ENCODE peak calls at places on chromosomes 3 and 15, in ten cellular contexts. J is right cardiac atrium; V is cardiac septum; M is islet precursor cell; I is T-helper 17 cell; Y is NCI-H1092; Q is NCI-H2171 treated with DMSO at 0.1 percent for 48 hours; F is stimulated activated CD8-positive, alpha-beta memory T cell treated with anti-CD3 and anti-CD28 coated beads, Interleukin-7, amount 100 ng/mL, for 4 hours; K is CD8-positive, alpha-beta memory T cell; B is coronary artery. X is an unnamed sample.
A peak's percentile ranks its signal among the peaks of the same experiment; 100 is the strongest.

GRCh38 chr3:159340877-159341500 is 539.1 kb downstream of the MFSD1 start:
- DNase-seq in J (no peak), V (no peak), M (no peak), I (no peak), Y (no peak), Q (no peak), F (no peak), K (no peak), B (no peak), X (no peak)

GRCh38 chr15:60218256-60218655 is 179.5 kb downstream of the ANXA2 start:
- DNase-seq in J (no peak), V (no peak), M (no peak), I (no peak), Y (no peak), Q (no peak), F (no peak), K (no peak), B (no peak), X (no peak)

GRCh38 chr15:50017522-50017921 is 101.5 kb downstream of the ATP8B4 start:
- DNase-seq in J (no peak), V (no peak), M (no peak), I (no peak), Y (no peak), Q (no peak), F (no peak), K (no peak), B (no peak), X (no peak)

GRCh38 chr15:66007663-66008262 is 138.5 kb downstream of the RAB11A start:
- DNase-seq in J (no peak), V (no peak), M (no peak), I (no peak), Y (no peak), Q (no peak), F (no peak), K (no peak), B (no peak), X (no peak)

GRCh38 chr15:34436956-34437442 is 609 bp downstream of the GOLGA8A start:
- DNase-seq in J (peak; percentile 27), V (no peak), M (peak; percentile 72), I (peak; percentile 11), Y (no peak), Q (peak; percentile 13), F (no peak), K (no peak), B (no peak), X (no peak)

GRCh38 chr15:35000511-35000910 is 12.4 kb upstream of the ZNF770 start:
- DNase-seq in J (no peak), V (peak; percentile 85), M (peak; percentile 60), I (no peak), Y (no peak), Q (peak; percentile 51), F (no peak), K (no peak), B (no peak), X (no peak)

GRCh38 chr3:59759298-59760169 is 709.7 kb upstream of the CFAP20DC start:
- DNase-seq in J (no peak), V (no peak), M (no peak), I (no peak), Y (no peak), Q (no peak), F (no peak), K (no peak), B (no peak), X (no peak)

GRCh38 chr3:58544546-58544945 is 7.6 kb upstream of the ACOX2 start:
- DNase-seq in J (no peak), V (no peak), M (no peak), I (no peak), Y (no peak), Q (no peak), F (no peak), K (no peak), B (no peak), X (no peak)

GRCh38 chr3:81699921-81700320 is 61.5 kb downstream of the GBE1 start:
- DNase-seq in J (no peak), V (no peak), M (no peak), I (no peak), Y (no peak), Q (no peak), F (no peak), K (no peak), B (no peak), X (no peak)

GRCh38 chr3:38968891-38969290 is 82.9 kb downstream of the SCN11A start:
- DNase-seq in J (no peak), V (no peak), M (no peak), I (no peak), Y (no peak), Q (no peak), F (no peak), K (no peak), B (no peak), X (no peak)

GRCh38 chr3:109337393-109337792 is at the start of gene DPPA4:
- DNase-seq in J (no peak), V (no peak), M (peak; percentile 77), I (no peak), Y (no peak), Q (no peak), F (no peak), K (no peak), B (no peak), X (no peak)

GRCh38 chr3:19149388-19149787 is 1.1 kb downstream of the KCNH8 start:
- DNase-seq in J (no peak), V (no peak), M (peak; percentile 78), I (no peak), Y (no peak), Q (no peak), F (no peak), K (no peak), B (no peak), X (no peak)

GRCh38 chr3:47404955-47405790 is 24.4 kb downstream of the PTPN23 start:
- DNase-seq in J (peak; percentile 75), V (no peak), M (peak; percentile 47), I (no peak), Y (no peak), Q (no peak), F (no peak), K (no peak), B (no peak), X (no peak)

GRCh38 chr3:128011140-128011539 is 41.1 kb upstream of the SEC61A1 start:
- DNase-seq in J (no peak), V (no peak), M (peak; percentile 94), I (no peak), Y (peak; percentile 23), Q (peak; percentile 84), F (no peak), K (no peak), B (no peak), X (no peak)

GRCh38 chr3:58383476-58383875 is 50.2 kb downstream of the PDHB start:
- DNase-seq in J (no peak), V (no peak), M (no peak), I (no peak), Y (no peak), Q (no peak), F (no peak), K (no peak), B (no peak), X (no peak)

GRCh38 chr3:37892917-37893595 is 31.4 kb downstream of the CTDSPL start:
- DNase-seq in J (peak; percentile 76), V (peak; percentile 81), M (no peak), I (no peak), Y (no peak), Q (no peak), F (no peak), K (no peak), B (no peak), X (no peak)

GRCh38 chr3:142853270-142854163 is 35.4 kb downstream of the PCOLCE2 start:
- DNase-seq in J (peak; percentile 59), V (no peak), M (no peak), I (no peak), Y (no peak), Q (no peak), F (no peak), K (no peak), B (no peak), X (no peak)

GRCh38 chr3:31704651-31705179 is 172.0 kb downstream of the STT3B start:
- DNase-seq in J (no peak), V (no peak), M (no peak), I (no peak), Y (no peak), Q (peak; percentile 29), F (no peak), K (no peak), B (no peak), X (no peak)

GRCh38 chr3:111301238-111301798 is 229.7 kb downstream of the NECTIN3 start:
- DNase-seq in J (no peak), V (no peak), M (no peak), I (no peak), Y (no peak), Q (no peak), F (no peak), K (no peak), B (no peak), X (no peak)

GRCh38 chr15:31471731-31472430 is 145.2 kb downstream of the KLF13 start:
- DNase-seq in J (no peak), V (no peak), M (peak; percentile 52), I (no peak), Y (no peak), Q (peak; percentile 89), F (no peak), K (no peak), B (peak; percentile 46), X (no peak)

GRCh38 chr3:52248816-52249547 is 3.4 kb downstream of the PPM1M start:
- DNase-seq in J (peak; percentile 64), V (no peak), M (no peak), I (no peak), Y (no peak), Q (peak; percentile 24), F (no peak), K (no peak), B (peak; percentile 76), X (no peak)

GRCh38 chr15:79943820-79944219 is 27.2 kb downstream of the BCL2A1 start:
- DNase-seq in J (no peak), V (no peak), M (no peak), I (no peak), Y (no peak), Q (no peak), F (no peak), K (no peak), B (no peak), X (no peak)

GRCh38 chr15:99440551-99441426 is 125.0 kb upstream of the MEF2A start:
- DNase-seq in J (no peak), V (peak; percentile 66), M (peak; percentile 32), I (no peak), Y (no peak), Q (peak; percentile 26), F (no peak), K (no peak), B (peak; percentile 66), X (no peak)

GRCh38 chr3:53941174-53941573 is 49.5 kb upstream of the SELENOK start:
- DNase-seq in J (no peak), V (no peak), M (no peak), I (no peak), Y (no peak), Q (no peak), F (no peak), K (no peak), B (no peak), X (no peak)

GRCh38 chr15:80839764-80840130 is 60.6 kb downstream of the CEMIP start:
- DNase-seq in J (no peak), V (no peak), M (no peak), I (no peak), Y (no peak), Q (no peak), F (no peak), K (no peak), B (no peak), X (no peak)

GRCh38 chr15:100602822-100603393 is 519 bp downstream of the ASB7 start:
- DNase-seq in J (no peak), V (peak; percentile 81), M (peak; percentile 80), I (peak; percentile 10), Y (no peak), Q (no peak), F (no peak), K (peak; percentile 20), B (no peak), X (peak; percentile 11)

GRCh38 chr15:48644827-48645557 is 517 bp downstream of the FBN1 start:
- DNase-seq in J (peak; percentile 68), V (peak; percentile 76), M (peak; percentile 71), I (no peak), Y (no peak), Q (peak; percentile 47), F (no peak), K (no peak), B (peak; percentile 80), X (no peak)

GRCh38 chr15:89647191-89647851 is 7.9 kb downstream of the KIF7 start:
- DNase-seq in J (peak; percentile 80), V (peak; percentile 89), M (peak; percentile 88), I (peak; percentile 33), Y (peak; percentile 36), Q (peak; percentile 34), F (peak; percentile 29), K (peak; percentile 31), B (no peak), X (peak; percentile 29)

X was measured in activated CD4-positive, CD25-positive, alpha-beta regulatory T cell treated with anti-CD3 and anti-CD28 coated beads, Interleukin-2, amount 50 U/mL, for 16 hours.